ENCODE peak calls at places on chromosomes 16 and 17, in ten cellular contexts. Z is heart left ventricle, U is endothelial cell of umbilical vein, X is ovary, P is IMR-90, F is transverse colon, A is body of pancreas, R is stomach, K is sigmoid colon, D is adrenal gland. I is an unnamed sample. For H3K4me1, the result is how much of the 10 kb centered on the place peaks cover.

GRCh38 chr17:72022328-72022727 is 98.5 kb upstream of the SOX9 start:
- DNase-seq in Z (no peak), U (no peak), X (no peak), P (no peak), F (no peak), A (no peak), R (no peak), K (no peak), D (no peak), I (no peak)

GRCh38 chr17:40493697-40494096 is 7.7 kb downstream of the TNS4 start:
- DNase-seq in Z (no peak), U (no peak), X (no peak), P (no peak), F (no peak), A (no peak), R (no peak), K (no peak), D (no peak), I (no peak)

GRCh38 chr16:27222499-27223225 is 19.3 kb downstream of the KDM8 start:
- DNase-seq in Z (peak), U (no peak), X (no peak), P (peak), F (peak), A (peak), R (peak), K (peak), D (no peak), I (no peak)

GRCh38 chr16:75230471-75231110 is 11.8 kb downstream of the CTRB1 start:
- DNase-seq in Z (no peak), U (no peak), X (no peak), P (peak), F (no peak), A (peak), R (no peak), K (no peak), D (no peak), I (no peak)

GRCh38 chr16:31050280-31051030 is 17.1 kb downstream of the STX4 start:
- DNase-seq in Z (no peak), U (no peak), X (no peak), P (no peak), F (no peak), A (no peak), R (no peak), K (no peak), D (no peak), I (no peak)

GRCh38 chr16:12002447-12003006 is 26.0 kb downstream of the SNX29 start:
- DNase-seq in Z (no peak), U (no peak), X (no peak), P (peak), F (no peak), A (no peak), R (no peak), K (no peak), D (no peak), I (no peak)

GRCh38 chr16:88454315-88455057 is 1.4 kb downstream of the ZFPM1 start:
- DNase-seq in Z (no peak), U (peak), X (peak), P (no peak), F (peak), A (peak), R (peak), K (no peak), D (no peak), I (peak)

GRCh38 chr16:89863741-89864391 is 9.5 kb upstream of the TCF25 start:
- DNase-seq in Z (peak), U (peak), X (no peak), P (peak), F (peak), A (no peak), R (no peak), K (no peak), D (no peak), I (peak)

DNA sequence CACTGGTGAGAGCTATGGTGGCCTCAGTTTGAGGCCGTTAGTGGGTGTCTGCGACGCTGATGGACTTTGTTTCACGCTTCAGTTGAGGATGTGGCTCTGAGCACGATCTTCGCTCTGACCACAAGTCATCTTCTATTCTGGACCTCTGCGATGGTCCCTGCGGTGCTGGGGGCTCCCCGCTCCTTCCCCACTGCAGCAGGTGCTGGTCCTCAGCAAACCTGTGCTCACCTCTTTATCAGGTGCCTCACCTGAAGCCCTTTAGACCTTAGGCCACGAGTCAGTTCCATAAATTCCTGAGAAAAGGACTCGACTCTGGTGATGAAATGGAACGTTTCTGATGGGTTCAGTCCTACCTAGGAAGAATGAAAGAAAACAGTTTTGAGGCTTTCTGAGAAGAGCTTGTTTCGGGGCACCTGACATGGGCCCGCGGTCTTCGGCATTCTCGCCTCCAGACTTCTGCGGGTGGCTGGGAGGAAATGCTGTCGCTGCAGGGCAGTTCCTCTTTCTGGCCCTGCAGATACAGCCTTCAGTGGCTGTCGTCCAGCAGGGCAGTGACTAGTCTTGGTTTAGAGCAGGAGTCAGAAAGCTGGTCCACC is 4.7 kb downstream of the KCTD5 start:
- DNase-seq in Z (peak), U (no peak), X (peak), P (no peak), F (peak), A (peak), R (peak), K (peak), D (no peak), I (peak)
- H3K4me3 ChIP-seq in Z (no peak), U (no peak), X (no peak), P (no peak), F (no peak), A (no peak), R (no peak), K (no peak), D (no peak), I (peak)

GRCh38 chr16:85227924-85228462 is 115.7 kb upstream of the CIBAR2 start:
- DNase-seq in Z (no peak), U (no peak), X (no peak), P (peak), F (no peak), A (no peak), R (no peak), K (peak), D (peak), I (no peak)
- TF ChIP-seq POLR2A in Z (no peak), U (no peak), X (no peak), P (no peak), F (no peak), A (no peak), R (no peak), K (no peak), D (no peak), I (no peak)

GRCh38 chr17:44547625-44548297 is 9.5 kb upstream of the FZD2 start:
- DNase-seq in Z (peak), U (no peak), X (no peak), P (no peak), F (peak), A (no peak), R (no peak), K (no peak), D (peak), I (no peak)
- H3K4me1 ChIP-seq in Z (under half), U (under half), X (under half), P (under half), F (under half), A (under half), R (under half), K (under half), D (under half), I (under half)

DNA sequence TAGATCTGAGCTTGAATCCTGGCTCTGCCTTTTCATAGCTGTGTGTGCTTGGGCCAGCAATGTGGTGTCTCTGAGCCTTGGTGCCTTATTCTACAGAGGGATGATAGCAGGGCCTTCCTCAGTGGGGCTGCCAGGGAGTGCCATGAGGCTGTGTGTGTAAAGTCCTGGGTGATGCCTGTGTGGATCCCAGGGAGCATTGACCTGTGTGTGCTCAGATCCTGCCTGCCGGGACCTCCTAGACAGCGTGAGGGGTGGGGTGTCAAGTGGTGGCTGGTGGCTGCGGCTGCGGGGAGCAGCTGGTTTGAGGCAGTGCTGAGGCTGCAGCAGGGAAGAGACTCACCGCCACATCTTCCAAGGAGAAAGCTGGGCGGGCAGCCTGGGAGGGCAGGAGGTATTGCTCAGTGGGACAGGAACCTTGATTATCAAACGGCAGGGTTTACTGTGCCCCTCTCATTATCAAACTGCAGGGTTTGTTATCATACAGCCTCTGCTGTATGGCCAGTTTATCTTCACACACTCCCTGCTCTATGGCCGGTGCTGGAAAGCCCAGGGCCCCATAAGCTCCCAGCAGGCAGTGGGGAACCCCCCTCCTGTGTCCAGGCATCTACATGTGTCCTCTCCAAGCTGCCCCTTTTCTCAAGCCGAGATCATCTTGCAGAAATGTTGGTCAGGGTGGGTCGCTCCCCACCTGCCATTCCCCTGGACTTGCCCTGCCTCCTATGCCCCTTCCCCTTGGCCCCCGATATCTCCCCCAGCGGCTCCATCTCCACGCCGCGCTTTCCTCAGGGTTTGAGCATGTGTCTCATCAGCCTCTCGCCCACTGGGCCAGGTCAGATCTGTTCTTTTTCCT is 3.1 kb upstream of the ADCY7 start:
- DNase-seq in Z (no peak), U (no peak), X (no peak), P (no peak), F (peak), A (no peak), R (no peak), K (no peak), D (no peak), I (peak)
- H3K4me3 ChIP-seq in Z (no peak), U (no peak), X (no peak), P (no peak), F (no peak), A (no peak), R (no peak), K (no peak), D (no peak), I (no peak)

DNA sequence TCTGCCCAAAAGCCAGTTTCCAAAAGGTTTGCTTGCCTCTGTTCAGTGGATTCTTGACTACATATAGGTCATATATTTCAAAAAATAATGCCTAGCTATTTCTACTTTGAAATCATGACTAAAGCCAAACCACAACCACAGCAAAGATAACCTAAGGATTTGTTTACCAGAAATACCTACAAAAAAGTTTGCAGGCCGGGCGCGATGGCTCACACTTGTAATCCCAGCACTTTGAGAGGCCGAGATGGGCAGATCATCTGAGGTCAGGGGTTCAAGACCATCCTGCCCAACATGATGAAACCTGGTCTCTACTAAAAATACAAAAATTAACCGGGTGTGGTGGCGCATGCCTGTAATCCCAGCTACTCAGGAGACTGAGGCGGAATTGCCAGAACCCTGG is 15.2 kb downstream of the CARHSP1 start:
- DNase-seq in Z (no peak), U (no peak), X (no peak), P (no peak), F (no peak), A (no peak), R (no peak), K (no peak), D (no peak), I (peak)
- TF ChIP-seq POLR2A in Z (no peak), U (no peak), X (no peak), P (no peak), F (no peak), A (no peak), R (no peak), K (no peak), D (no peak), I (no peak)